ENCODE peak calls at places on chromosome 7, in ten cellular contexts. One of them, this sample, is unnamed.

GRCh38 chr7:158001621-158002320 is 585.9 kb downstream of the PTPRN2 start:
- DNase-seq in AG10803: no peak
- DNase-seq in neural progenitor cell: no peak
- DNase-seq in glutamatergic neuron: no peak
- DNase-seq in upper lobe of right lung: no peak
- DNase-seq in fibroblast of lung: no peak
- DNase-seq in CD4-positive, alpha-beta T cell: no peak
- DNase-seq in neural crest cell: no peak
- DNase-seq in heart right ventricle: no peak
- DNase-seq in Calu3: no peak
- DNase-seq in this sample: no peak

GRCh38 chr7:47771301-47771989 is 176.8 kb downstream of the PKD1L1 start:
- DNase-seq in heart right ventricle: no peak
- DNase-seq in CD4-positive, alpha-beta T cell: no peak
- DNase-seq in Calu3: no peak
- DNase-seq in glutamatergic neuron: no peak
- DNase-seq in upper lobe of right lung: no peak
- DNase-seq in AG10803: peak; percentile 44
- DNase-seq in neural progenitor cell: no peak
- DNase-seq in neural crest cell: no peak
- DNase-seq in fibroblast of lung: peak; percentile 89
- DNase-seq in this sample: no peak

GRCh38 chr7:89837515-89837914 is 316.8 kb upstream of the STEAP1 start:
- DNase-seq in glutamatergic neuron: no peak
- DNase-seq in CD4-positive, alpha-beta T cell: no peak
- DNase-seq in fibroblast of lung: peak; percentile 11
- DNase-seq in heart right ventricle: no peak
- DNase-seq in upper lobe of right lung: no peak
- DNase-seq in neural crest cell: no peak
- DNase-seq in neural progenitor cell: peak; percentile 40
- DNase-seq in AG10803: peak; percentile 34
- DNase-seq in Calu3: no peak
- DNase-seq in this sample: no peak

GRCh38 chr7:130365511-130366441 is 14.5 kb upstream of the CPA1 start:
- DNase-seq in glutamatergic neuron: peak; percentile 85
- DNase-seq in AG10803: peak; percentile 97
- DNase-seq in Calu3: no peak
- DNase-seq in upper lobe of right lung: no peak
- DNase-seq in fibroblast of lung: peak; percentile 99
- DNase-seq in CD4-positive, alpha-beta T cell: no peak
- DNase-seq in neural progenitor cell: peak; percentile 41
- DNase-seq in heart right ventricle: no peak
- DNase-seq in neural crest cell: no peak
- DNase-seq in this sample: peak; percentile 74

GRCh38 chr7:73799282-73800141 is 29.4 kb upstream of the CLDN3 start:
- DNase-seq in neural crest cell: no peak
- DNase-seq in CD4-positive, alpha-beta T cell: no peak
- DNase-seq in AG10803: no peak
- DNase-seq in fibroblast of lung: no peak
- DNase-seq in upper lobe of right lung: no peak
- DNase-seq in glutamatergic neuron: no peak
- DNase-seq in neural progenitor cell: no peak
- DNase-seq in heart right ventricle: no peak
- DNase-seq in Calu3: no peak
- DNase-seq in this sample: no peak

GRCh38 chr7:155589001-155589980 is 42.9 kb upstream of the CNPY1 start:
- DNase-seq in AG10803: no peak
- DNase-seq in neural progenitor cell: no peak
- DNase-seq in neural crest cell: no peak
- DNase-seq in Calu3: no peak
- DNase-seq in fibroblast of lung: no peak
- DNase-seq in upper lobe of right lung: peak; percentile 55
- DNase-seq in CD4-positive, alpha-beta T cell: no peak
- DNase-seq in glutamatergic neuron: no peak
- DNase-seq in heart right ventricle: no peak
- DNase-seq in this sample: no peak

GRCh38 chr7:26760499-26760898 is 103.9 kb downstream of the SKAP2 start:
- DNase-seq in upper lobe of right lung: no peak
- DNase-seq in CD4-positive, alpha-beta T cell: no peak
- DNase-seq in fibroblast of lung: peak; percentile 10
- DNase-seq in Calu3: no peak
- DNase-seq in glutamatergic neuron: no peak
- DNase-seq in neural crest cell: no peak
- DNase-seq in neural progenitor cell: no peak
- DNase-seq in AG10803: no peak
- DNase-seq in heart right ventricle: no peak
- DNase-seq in this sample: no peak

GRCh38 chr7:92797693-92798092 is 38.7 kb downstream of the CDK6 start:
- DNase-seq in heart right ventricle: no peak
- DNase-seq in Calu3: no peak
- DNase-seq in AG10803: peak; percentile 33
- DNase-seq in neural progenitor cell: no peak
- DNase-seq in CD4-positive, alpha-beta T cell: no peak
- DNase-seq in glutamatergic neuron: no peak
- DNase-seq in upper lobe of right lung: no peak
- DNase-seq in neural crest cell: no peak
- DNase-seq in fibroblast of lung: peak; percentile 44
- DNase-seq in this sample: peak; percentile 37

GRCh38 chr7:97006146-97006950 is 995 bp downstream of the DLX6 start:
- DNase-seq in AG10803: no peak
- DNase-seq in heart right ventricle: no peak
- DNase-seq in CD4-positive, alpha-beta T cell: no peak
- DNase-seq in glutamatergic neuron: peak; percentile 79
- DNase-seq in neural crest cell: no peak
- DNase-seq in upper lobe of right lung: no peak
- DNase-seq in Calu3: peak; percentile 41
- DNase-seq in neural progenitor cell: peak; percentile 86
- DNase-seq in fibroblast of lung: peak; percentile 23
- DNase-seq in this sample: peak; percentile 49

GRCh38 chr7:128948976-128949760 is 11.4 kb downstream of the IRF5 start:
- DNase-seq in CD4-positive, alpha-beta T cell: no peak
- DNase-seq in upper lobe of right lung: peak; percentile 69
- DNase-seq in heart right ventricle: no peak
- DNase-seq in AG10803: no peak
- DNase-seq in fibroblast of lung: no peak
- DNase-seq in neural progenitor cell: no peak
- DNase-seq in glutamatergic neuron: no peak
- DNase-seq in neural crest cell: no peak
- DNase-seq in Calu3: no peak
- DNase-seq in this sample: no peak

GRCh38 chr7:128947854-128948253 is 10.1 kb downstream of the IRF5 start:
- DNase-seq in heart right ventricle: no peak
- DNase-seq in neural progenitor cell: no peak
- DNase-seq in fibroblast of lung: no peak
- DNase-seq in AG10803: no peak
- DNase-seq in CD4-positive, alpha-beta T cell: no peak
- DNase-seq in neural crest cell: no peak
- DNase-seq in glutamatergic neuron: no peak
- DNase-seq in upper lobe of right lung: peak; percentile 46
- DNase-seq in Calu3: no peak
- DNase-seq in this sample: no peak

GRCh38 chr7:128945668-128946366 is 8.1 kb downstream of the IRF5 start:
- DNase-seq in AG10803: no peak
- DNase-seq in CD4-positive, alpha-beta T cell: no peak
- DNase-seq in glutamatergic neuron: no peak
- DNase-seq in heart right ventricle: no peak
- DNase-seq in neural progenitor cell: no peak
- DNase-seq in Calu3: no peak
- DNase-seq in fibroblast of lung: no peak
- DNase-seq in neural crest cell: no peak
- DNase-seq in upper lobe of right lung: peak; percentile 55
- DNase-seq in this sample: no peak

GRCh38 chr7:128948312-128948973 is 10.7 kb downstream of the IRF5 start:
- DNase-seq in neural progenitor cell: no peak
- DNase-seq in fibroblast of lung: no peak
- DNase-seq in neural crest cell: no peak
- DNase-seq in upper lobe of right lung: peak; percentile 66
- DNase-seq in heart right ventricle: no peak
- DNase-seq in Calu3: no peak
- DNase-seq in AG10803: peak; percentile 8
- DNase-seq in CD4-positive, alpha-beta T cell: no peak
- DNase-seq in glutamatergic neuron: no peak
- DNase-seq in this sample: no peak

GRCh38 chr7:128946936-128947830 is 9.5 kb downstream of the IRF5 start:
- DNase-seq in upper lobe of right lung: peak; percentile 64
- DNase-seq in CD4-positive, alpha-beta T cell: no peak
- DNase-seq in Calu3: peak; percentile 11
- DNase-seq in heart right ventricle: no peak
- DNase-seq in fibroblast of lung: no peak
- DNase-seq in neural crest cell: no peak
- DNase-seq in neural progenitor cell: no peak
- DNase-seq in glutamatergic neuron: no peak
- DNase-seq in AG10803: no peak
- DNase-seq in this sample: peak; percentile 27
- TF ChIP-seq CTCF in upper lobe of right lung: no peak
- TF ChIP-seq CTCF in CD4-positive, alpha-beta T cell: no peak
- TF ChIP-seq CTCF in Calu3: peak; percentile 53
- TF ChIP-seq CTCF in heart right ventricle: no peak
- TF ChIP-seq CTCF in fibroblast of lung: no peak
- TF ChIP-seq CTCF in neural crest cell: peak; percentile 27
- TF ChIP-seq CTCF in neural progenitor cell: peak; percentile 27
- TF ChIP-seq CTCF in glutamatergic neuron: no peak
- TF ChIP-seq CTCF in AG10803: no peak
- TF ChIP-seq CTCF in this sample: peak; percentile 37

GRCh38 chr7:25527665-25528064 is 299.4 kb upstream of the NPVF start:
- DNase-seq in neural crest cell: no peak
- DNase-seq in heart right ventricle: no peak
- DNase-seq in CD4-positive, alpha-beta T cell: no peak
- DNase-seq in fibroblast of lung: no peak
- DNase-seq in neural progenitor cell: no peak
- DNase-seq in upper lobe of right lung: no peak
- DNase-seq in glutamatergic neuron: no peak
- DNase-seq in AG10803: no peak
- DNase-seq in Calu3: no peak
- DNase-seq in this sample: no peak

GRCh38 chr7:25529320-25529719 is 301.0 kb upstream of the NPVF start:
- DNase-seq in heart right ventricle: no peak
- DNase-seq in Calu3: no peak
- DNase-seq in CD4-positive, alpha-beta T cell: no peak
- DNase-seq in upper lobe of right lung: no peak
- DNase-seq in neural crest cell: no peak
- DNase-seq in AG10803: no peak
- DNase-seq in fibroblast of lung: no peak
- DNase-seq in neural progenitor cell: no peak
- DNase-seq in glutamatergic neuron: no peak
- DNase-seq in this sample: no peak
- TF ChIP-seq CTCF in heart right ventricle: no peak
- TF ChIP-seq CTCF in Calu3: no peak
- TF ChIP-seq CTCF in CD4-positive, alpha-beta T cell: no peak
- TF ChIP-seq CTCF in upper lobe of right lung: no peak
- TF ChIP-seq CTCF in neural crest cell: no peak
- TF ChIP-seq CTCF in AG10803: no peak
- TF ChIP-seq CTCF in fibroblast of lung: no peak
- TF ChIP-seq CTCF in neural progenitor cell: no peak
- TF ChIP-seq CTCF in glutamatergic neuron: no peak
- TF ChIP-seq CTCF in this sample: no peak

DNA sequence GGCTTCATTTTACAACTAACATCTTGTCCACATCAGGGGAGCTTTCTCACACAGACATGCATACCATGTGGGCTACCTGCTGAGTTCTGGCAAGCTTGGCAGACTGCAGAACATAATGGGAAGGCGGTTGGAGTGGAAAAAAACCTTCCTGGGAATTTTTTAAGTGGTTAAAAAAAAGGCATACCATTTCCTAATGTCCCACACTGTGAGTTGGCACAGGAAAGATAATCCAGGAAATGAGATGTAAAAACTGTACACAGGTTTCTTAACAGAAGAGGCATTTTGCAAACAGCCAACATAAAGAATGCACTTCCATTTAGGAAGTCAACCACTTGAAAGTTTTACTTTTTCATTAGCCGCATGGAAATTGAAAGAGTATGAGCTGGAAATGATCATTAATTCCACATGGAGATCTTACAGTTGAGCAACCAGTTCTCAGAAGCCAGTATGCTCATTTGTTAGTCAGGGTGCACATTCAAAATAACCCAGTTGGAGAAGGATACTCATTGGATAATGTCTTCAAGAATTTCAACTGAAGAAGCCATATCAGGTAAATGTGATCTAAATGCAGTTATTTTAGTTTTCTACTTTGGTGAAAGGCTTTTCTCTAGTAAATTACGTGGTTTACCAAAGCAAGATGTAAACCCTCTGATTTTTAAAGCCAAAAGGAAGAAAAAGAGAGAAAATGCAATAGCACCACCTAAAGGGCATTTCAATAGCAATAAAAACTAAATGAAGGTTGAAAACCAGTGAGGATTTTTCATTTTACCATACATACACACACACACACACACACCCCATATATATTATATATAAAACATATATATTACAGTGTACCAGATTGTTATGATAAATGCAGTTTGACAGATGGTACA is 194.0 kb downstream of the TAX1BP1 start:
- DNase-seq in neural progenitor cell: peak; percentile 61
- DNase-seq in heart right ventricle: no peak
- DNase-seq in glutamatergic neuron: no peak
- DNase-seq in neural crest cell: no peak
- DNase-seq in CD4-positive, alpha-beta T cell: no peak
- DNase-seq in Calu3: no peak
- DNase-seq in AG10803: peak; percentile 88
- DNase-seq in fibroblast of lung: peak; percentile 54
- DNase-seq in upper lobe of right lung: no peak
- DNase-seq in this sample: no peak
- TF ChIP-seq CTCF in neural progenitor cell: peak; percentile 64
- TF ChIP-seq CTCF in heart right ventricle: no peak
- TF ChIP-seq CTCF in glutamatergic neuron: peak; percentile 41
- TF ChIP-seq CTCF in neural crest cell: peak; percentile 55
- TF ChIP-seq CTCF in CD4-positive, alpha-beta T cell: peak; percentile 27
- TF ChIP-seq CTCF in Calu3: peak; percentile 60
- TF ChIP-seq CTCF in AG10803: peak; percentile 39
- TF ChIP-seq CTCF in fibroblast of lung: no peak
- TF ChIP-seq CTCF in upper lobe of right lung: peak; percentile 24
- TF ChIP-seq CTCF in this sample: peak; percentile 54

DNA sequence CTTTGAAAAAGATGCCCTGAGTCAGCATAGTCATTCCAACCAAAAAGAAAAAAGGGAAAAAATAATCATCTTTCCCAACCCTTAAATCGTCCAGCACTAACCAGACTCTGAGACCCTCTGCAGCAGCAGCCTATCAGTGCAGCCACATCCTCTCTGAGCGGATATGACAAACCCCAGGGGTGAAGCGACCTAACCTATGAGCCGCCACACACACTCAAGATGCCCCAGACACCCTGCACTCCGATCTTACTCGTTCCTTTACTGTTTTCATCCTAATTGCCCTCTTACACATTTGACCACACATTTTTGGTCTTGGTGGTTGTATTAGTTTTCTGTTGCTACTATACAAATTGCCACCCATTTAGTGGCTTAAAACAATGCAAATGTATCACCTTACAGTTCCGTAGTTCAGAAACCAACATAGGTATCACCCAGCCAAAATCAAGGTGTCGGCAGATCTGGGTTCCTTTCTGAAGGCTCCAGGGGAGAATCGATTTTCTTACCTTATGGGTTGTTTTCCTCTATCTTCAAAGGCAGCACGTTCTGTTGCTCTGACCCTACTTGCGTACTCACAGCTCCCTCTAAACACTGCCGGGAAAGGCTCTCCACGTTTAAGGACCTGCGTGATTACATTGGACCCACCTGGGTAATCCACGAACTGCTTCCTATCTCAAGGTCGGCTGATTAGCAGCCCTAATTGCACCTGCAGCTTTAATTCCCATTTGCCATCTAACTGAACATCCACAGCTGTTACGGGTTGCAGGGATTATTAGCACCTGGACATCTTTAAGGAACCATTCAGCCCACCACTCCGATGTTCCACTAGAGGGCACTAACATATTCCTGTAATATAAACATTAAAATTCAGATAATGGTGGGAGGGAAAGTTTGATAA is 37.3 kb upstream of the PRSS1 start:
- DNase-seq in glutamatergic neuron: no peak
- DNase-seq in fibroblast of lung: peak; percentile 25
- DNase-seq in CD4-positive, alpha-beta T cell: no peak
- DNase-seq in upper lobe of right lung: no peak
- DNase-seq in heart right ventricle: no peak
- DNase-seq in neural crest cell: no peak
- DNase-seq in Calu3: peak; percentile 18
- DNase-seq in AG10803: peak; percentile 23
- DNase-seq in neural progenitor cell: peak; percentile 36
- DNase-seq in this sample: peak; percentile 62
- TF ChIP-seq CTCF in glutamatergic neuron: peak; percentile 56
- TF ChIP-seq CTCF in fibroblast of lung: peak; percentile 50
- TF ChIP-seq CTCF in CD4-positive, alpha-beta T cell: peak; percentile 52
- TF ChIP-seq CTCF in upper lobe of right lung: peak; percentile 51
- TF ChIP-seq CTCF in heart right ventricle: peak; percentile 56
- TF ChIP-seq CTCF in neural crest cell: peak; percentile 67
- TF ChIP-seq CTCF in Calu3: peak; percentile 59
- TF ChIP-seq CTCF in AG10803: peak; percentile 69
- TF ChIP-seq CTCF in neural progenitor cell: peak; percentile 68
- TF ChIP-seq CTCF in this sample: peak; percentile 66